ENCODE peak calls at places on chromosomes 2 and 18, in seven cellular contexts. I is CD8-positive, alpha-beta T cell; N is bronchial epithelial cell; W is endodermal cell; F is tibial nerve; B is GM12878; L is WERI-Rb-1. V is an unnamed sample.
A peak's percentile ranks its signal among the peaks of the same experiment; 100 is the strongest.

GRCh38 chr18:68764016-68764415 is 33.9 kb upstream of the CCDC102B start:
- DNase-seq in I (no peak), N (peak; percentile 40), W (no peak), F (no peak), B (no peak), L (no peak), V (no peak)

GRCh38 chr2:222442665-222443064 is 18.3 kb downstream of the SGPP2 start:
- DNase-seq in I (no peak), N (no peak), W (no peak), F (no peak), B (no peak), L (no peak), V (no peak)

GRCh38 chr2:156057647-156058046 is 274.9 kb downstream of the NR4A2 start:
- DNase-seq in I (no peak), N (peak; percentile 96), W (no peak), F (no peak), B (no peak), L (no peak), V (no peak)

GRCh38 chr2:57877811-57878572 is 168.6 kb upstream of the VRK2 start:
- DNase-seq in I (no peak), N (peak; percentile 19), W (no peak), F (no peak), B (no peak), L (no peak), V (no peak)

GRCh38 chr2:89833780-89834117 is 1142.3 kb downstream of the RPIA start:
- DNase-seq in I (no peak), N (peak; percentile 61), W (no peak), F (no peak), B (no peak), L (no peak), V (peak; percentile 38)

GRCh38 chr18:68314403-68314802 is 400.5 kb downstream of the TMX3 start:
- DNase-seq in I (no peak), N (no peak), W (no peak), F (no peak), B (no peak), L (no peak), V (peak; percentile 10)

GRCh38 chr18:71239111-71239624 is 950.3 kb downstream of the SOCS6 start:
- DNase-seq in I (no peak), N (no peak), W (no peak), F (no peak), B (no peak), L (no peak), V (no peak)

GRCh38 chr2:166091439-166091838 is 36.4 kb downstream of the SCN1A start:
- DNase-seq in I (no peak), N (no peak), W (no peak), F (no peak), B (no peak), L (no peak), V (no peak)

GRCh38 chr2:127107622-127107999 is 657 bp upstream of the BIN1 start:
- DNase-seq in I (no peak), N (peak; percentile 38), W (no peak), F (no peak), B (no peak), L (no peak), V (no peak)
- TF ChIP-seq CTCF in I (no peak), N (peak; percentile 8), W (peak; percentile 68), F (no peak), B (no peak), L (no peak), V (no peak)

DNA sequence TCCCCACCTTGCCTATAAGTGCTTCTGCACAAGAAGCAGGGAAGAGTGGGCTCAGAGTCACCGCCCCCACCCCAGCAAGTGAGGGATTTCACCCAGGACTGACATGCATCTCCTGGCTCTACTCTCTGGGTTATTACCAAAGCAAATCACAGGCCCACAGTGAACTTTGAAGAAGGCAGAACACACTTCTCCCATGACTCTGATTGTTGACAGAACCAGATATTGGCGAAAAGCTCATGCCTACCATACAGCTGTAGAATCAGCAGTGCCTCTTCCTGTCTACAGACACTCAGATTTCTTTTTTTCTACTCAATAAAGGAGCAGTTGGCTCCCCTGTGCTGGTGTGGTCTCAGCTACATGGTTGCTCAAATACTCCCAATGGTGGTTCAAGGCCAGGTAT is 513.0 kb upstream of the ID2 start:
- DNase-seq in I (no peak), N (no peak), W (no peak), F (no peak), B (no peak), L (no peak), V (no peak)
- H3K4me3 ChIP-seq in I (no peak overlapping the region), N (no peak overlapping the region), W (no peak overlapping the region), F (no peak overlapping the region), B (no peak overlapping the region), L (no peak overlapping the region), V (no peak overlapping the region)

DNA sequence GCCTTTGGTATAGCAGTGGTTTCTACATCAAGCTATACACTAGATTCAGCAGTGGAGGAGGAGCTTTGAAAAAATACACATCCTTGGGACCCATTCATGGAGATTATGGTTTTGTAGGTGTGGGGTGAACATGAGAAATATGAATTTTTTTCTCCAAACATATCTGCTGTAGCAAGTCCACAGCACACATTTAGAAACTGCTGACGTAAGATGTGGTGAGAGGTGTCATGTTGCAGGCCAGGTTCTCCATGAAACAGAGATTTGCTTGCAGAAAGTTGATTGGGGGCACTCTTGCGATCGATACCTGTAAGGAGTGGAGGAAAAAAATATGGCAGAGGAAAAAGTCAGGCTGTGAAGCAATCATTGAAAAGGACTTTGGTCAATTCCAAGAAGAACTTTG is 67.9 kb downstream of the FASTKD2 start:
- DNase-seq in I (no peak), N (no peak), W (no peak), F (no peak), B (no peak), L (no peak), V (no peak)
- TF ChIP-seq CTCF in I (no peak), N (no peak), W (no peak), F (no peak), B (no peak), L (no peak), V (no peak)

GRCh38 chr2:19021100-19021476 is 337.3 kb downstream of the OSR1 start:
- DNase-seq in I (no peak), N (peak; percentile 92), W (no peak), F (no peak), B (no peak), L (no peak), V (peak; percentile 69)

GRCh38 chr2:19021721-19022120 is 336.7 kb downstream of the OSR1 start:
- DNase-seq in I (no peak), N (no peak), W (no peak), F (no peak), B (no peak), L (no peak), V (no peak)

GRCh38 chr2:19022334-19022733 is 336.1 kb downstream of the OSR1 start:
- DNase-seq in I (no peak), N (no peak), W (no peak), F (no peak), B (no peak), L (no peak), V (peak; percentile 48)

GRCh38 chr2:19026156-19026660 is 332.2 kb downstream of the OSR1 start:
- DNase-seq in I (no peak), N (peak; percentile 77), W (no peak), F (no peak), B (no peak), L (no peak), V (no peak)

GRCh38 chr2:19020144-19021099 is 338.0 kb downstream of the OSR1 start:
- DNase-seq in I (no peak), N (no peak), W (no peak), F (no peak), B (no peak), L (no peak), V (no peak)
- H3K4me3 ChIP-seq in I (no peak overlapping the region), N (no peak overlapping the region), W (no peak overlapping the region), F (no peak overlapping the region), B (no peak overlapping the region), L (no peak overlapping the region), V (no peak overlapping the region)

GRCh38 chr18:57776354-57776753 is 26.8 kb downstream of the ATP8B1 start:
- DNase-seq in I (no peak), N (peak; percentile 47), W (no peak), F (no peak), B (no peak), L (no peak), V (no peak)
- TF ChIP-seq CTCF in I (no peak), N (no peak), W (no peak), F (no peak), B (no peak), L (no peak), V (no peak)

DNA sequence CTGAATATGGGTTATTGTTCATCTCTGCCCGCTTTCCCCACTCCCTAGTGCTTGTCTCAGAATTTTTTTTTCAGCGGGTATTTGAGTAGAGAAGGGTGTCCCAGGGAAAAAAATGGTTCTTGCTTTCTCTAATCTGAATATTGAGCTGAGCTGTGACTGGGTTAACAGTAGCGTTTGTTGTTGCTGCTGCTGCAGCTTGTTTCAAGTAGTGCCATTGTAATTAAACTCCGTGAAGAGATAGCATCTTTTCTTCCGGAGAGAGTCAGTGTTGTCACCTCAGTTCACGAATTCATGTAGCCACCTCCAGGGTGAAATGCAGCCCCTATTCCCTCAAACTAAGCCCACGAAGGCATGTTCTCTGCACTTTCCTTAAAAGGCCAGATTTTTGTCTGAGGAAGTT is 1.5 kb upstream of the AAK1 start:
- DNase-seq in I (peak; percentile 55), N (no peak), W (peak; percentile 53), F (no peak), B (no peak), L (no peak), V (no peak)
- H3K4me3 ChIP-seq in I (peak overlapping the region; percentile 83), N (peak overlapping the region; percentile 86), W (peak overlapping the region; percentile 91), F (peak overlapping the region; percentile 56), B (peak overlapping the region; percentile 85), L (peak overlapping the region; percentile 94), V (peak overlapping the region; percentile 85)

GRCh38 chr2:39422700-39423099 is 14.4 kb downstream of the MAP4K3 start:
- DNase-seq in I (no peak), N (no peak), W (no peak), F (no peak), B (no peak), L (no peak), V (no peak)

GRCh38 chr2:39418491-39418890 is 18.6 kb downstream of the MAP4K3 start:
- DNase-seq in I (no peak), N (no peak), W (no peak), F (no peak), B (no peak), L (no peak), V (no peak)

GRCh38 chr2:39419282-39420223 is 17.5 kb downstream of the MAP4K3 start:
- DNase-seq in I (no peak), N (no peak), W (no peak), F (no peak), B (no peak), L (no peak), V (peak; percentile 30)

GRCh38 chr2:39424951-39425350 is 12.1 kb downstream of the MAP4K3 start:
- DNase-seq in I (no peak), N (no peak), W (no peak), F (no peak), B (no peak), L (no peak), V (no peak)

GRCh38 chr2:39421354-39421753 is 15.7 kb downstream of the MAP4K3 start:
- DNase-seq in I (no peak), N (no peak), W (no peak), F (no peak), B (no peak), L (no peak), V (no peak)
- TF ChIP-seq CTCF in I (no peak), N (no peak), W (no peak), F (no peak), B (no peak), L (no peak), V (no peak)

V was measured in fibroblast of villous mesenchyme.